ENCODE peak calls at places on chromosome 19, in five cellular contexts. One of them, this sample, is unnamed.

GRCh38 chr19:47839913-47840312 is 18.2 kb downstream of the CRX start:
- DNase-seq in activated T-helper 1 cell treated with Interleukin-2 at 50 U/mL for 16 hours: no peak
- DNase-seq in mucosa of descending colon: no peak
- DNase-seq in tibial artery: no peak
- DNase-seq in H9: peak
- DNase-seq in this sample: peak

GRCh38 chr19:38728752-38729541 is 15.3 kb downstream of the CAPN12 start:
- DNase-seq in activated T-helper 1 cell treated with Interleukin-2 at 50 U/mL for 16 hours: no peak
- DNase-seq in mucosa of descending colon: peak
- DNase-seq in tibial artery: peak
- DNase-seq in H9: no peak
- DNase-seq in this sample: no peak

GRCh38 chr19:13748169-13748884 is 16.0 kb upstream of the MRI1 start:
- DNase-seq in tibial artery: no peak
- DNase-seq in mucosa of descending colon: no peak
- DNase-seq in H9: no peak
- DNase-seq in activated T-helper 1 cell treated with Interleukin-2 at 50 U/mL for 16 hours: no peak
- DNase-seq in this sample: no peak

GRCh38 chr19:38173324-38174041 is 50.5 kb downstream of the DPF1 start:
- DNase-seq in H9: no peak
- DNase-seq in tibial artery: peak
- DNase-seq in activated T-helper 1 cell treated with Interleukin-2 at 50 U/mL for 16 hours: no peak
- DNase-seq in mucosa of descending colon: no peak
- DNase-seq in this sample: peak

GRCh38 chr19:6127716-6128335 is 7.6 kb upstream of the ACSBG2 start:
- DNase-seq in mucosa of descending colon: no peak
- DNase-seq in tibial artery: no peak
- DNase-seq in H9: no peak
- DNase-seq in activated T-helper 1 cell treated with Interleukin-2 at 50 U/mL for 16 hours: no peak
- DNase-seq in this sample: no peak

GRCh38 chr19:7366701-7367420 is 18.1 kb downstream of the ARHGEF18 start:
- DNase-seq in H9: no peak
- DNase-seq in tibial artery: no peak
- DNase-seq in mucosa of descending colon: no peak
- DNase-seq in activated T-helper 1 cell treated with Interleukin-2 at 50 U/mL for 16 hours: no peak
- DNase-seq in this sample: no peak

GRCh38 chr19:1748115-1748702 is 5.1 kb upstream of the ONECUT3 start:
- DNase-seq in mucosa of descending colon: peak
- DNase-seq in activated T-helper 1 cell treated with Interleukin-2 at 50 U/mL for 16 hours: no peak
- DNase-seq in tibial artery: no peak
- DNase-seq in H9: no peak
- DNase-seq in this sample: no peak

GRCh38 chr19:48997972-48998371 is 4.3 kb downstream of the RUVBL2 start:
- DNase-seq in tibial artery: no peak
- DNase-seq in activated T-helper 1 cell treated with Interleukin-2 at 50 U/mL for 16 hours: no peak
- DNase-seq in H9: peak
- DNase-seq in mucosa of descending colon: no peak
- DNase-seq in this sample: peak

GRCh38 chr19:30406220-30406944 is 34.2 kb downstream of the ZNF536 start:
- DNase-seq in activated T-helper 1 cell treated with Interleukin-2 at 50 U/mL for 16 hours: no peak
- DNase-seq in H9: no peak
- DNase-seq in tibial artery: no peak
- DNase-seq in mucosa of descending colon: no peak
- DNase-seq in this sample: no peak

GRCh38 chr19:11699931-11700794 is 38.6 kb downstream of the ZNF823 start:
- DNase-seq in activated T-helper 1 cell treated with Interleukin-2 at 50 U/mL for 16 hours: no peak
- DNase-seq in mucosa of descending colon: no peak
- DNase-seq in H9: no peak
- DNase-seq in tibial artery: no peak
- DNase-seq in this sample: peak

GRCh38 chr19:17078920-17079709 is 3.5 kb downstream of the MYO9B start:
- DNase-seq in H9: no peak
- DNase-seq in activated T-helper 1 cell treated with Interleukin-2 at 50 U/mL for 16 hours: no peak
- DNase-seq in mucosa of descending colon: no peak
- DNase-seq in tibial artery: no peak
- DNase-seq in this sample: peak

GRCh38 chr19:17576758-17577532 is 21.5 kb downstream of the COLGALT1 start:
- DNase-seq in activated T-helper 1 cell treated with Interleukin-2 at 50 U/mL for 16 hours: no peak
- DNase-seq in tibial artery: no peak
- DNase-seq in H9: peak
- DNase-seq in mucosa of descending colon: peak
- DNase-seq in this sample: no peak

GRCh38 chr19:33047422-33047821 is 17.3 kb downstream of the RHPN2 start:
- DNase-seq in mucosa of descending colon: peak
- DNase-seq in tibial artery: no peak
- DNase-seq in activated T-helper 1 cell treated with Interleukin-2 at 50 U/mL for 16 hours: no peak
- DNase-seq in H9: peak
- DNase-seq in this sample: peak

GRCh38 chr19:41426952-41427646 is at the start of gene B3GNT8:
- DNase-seq in activated T-helper 1 cell treated with Interleukin-2 at 50 U/mL for 16 hours: peak
- DNase-seq in H9: peak
- DNase-seq in mucosa of descending colon: peak
- DNase-seq in tibial artery: peak
- DNase-seq in this sample: peak

GRCh38 chr19:55340784-55341147 is 1.1 kb downstream of the KMT5C start:
- DNase-seq in tibial artery: no peak
- DNase-seq in mucosa of descending colon: no peak
- DNase-seq in activated T-helper 1 cell treated with Interleukin-2 at 50 U/mL for 16 hours: no peak
- DNase-seq in H9: peak
- DNase-seq in this sample: peak

GRCh38 chr19:44748426-44749254 is at the start of gene BCL3:
- DNase-seq in activated T-helper 1 cell treated with Interleukin-2 at 50 U/mL for 16 hours: peak
- DNase-seq in tibial artery: peak
- DNase-seq in mucosa of descending colon: peak
- DNase-seq in H9: no peak
- DNase-seq in this sample: peak

GRCh38 chr19:50688766-50689165 is 30.8 kb downstream of the SHANK1 start:
- DNase-seq in mucosa of descending colon: no peak
- DNase-seq in tibial artery: no peak
- DNase-seq in activated T-helper 1 cell treated with Interleukin-2 at 50 U/mL for 16 hours: no peak
- DNase-seq in H9: no peak
- DNase-seq in this sample: no peak

GRCh38 chr19:2089001-2089711 is 7.0 kb downstream of the MOB3A start:
- DNase-seq in mucosa of descending colon: no peak
- DNase-seq in tibial artery: no peak
- DNase-seq in H9: no peak
- DNase-seq in activated T-helper 1 cell treated with Interleukin-2 at 50 U/mL for 16 hours: no peak
- DNase-seq in this sample: no peak

GRCh38 chr19:6022570-6023049 is 44.7 kb upstream of the RANBP3 start:
- DNase-seq in tibial artery: no peak
- DNase-seq in activated T-helper 1 cell treated with Interleukin-2 at 50 U/mL for 16 hours: no peak
- DNase-seq in H9: no peak
- DNase-seq in mucosa of descending colon: no peak
- DNase-seq in this sample: no peak

GRCh38 chr19:1789282-1790020 is 22.6 kb downstream of the ATP8B3 start:
- DNase-seq in H9: no peak
- DNase-seq in mucosa of descending colon: no peak
- DNase-seq in tibial artery: no peak
- DNase-seq in activated T-helper 1 cell treated with Interleukin-2 at 50 U/mL for 16 hours: no peak
- DNase-seq in this sample: no peak

GRCh38 chr19:6856749-6857372 is 30.5 kb upstream of the ADGRE1 start:
- DNase-seq in mucosa of descending colon: no peak
- DNase-seq in H9: no peak
- DNase-seq in activated T-helper 1 cell treated with Interleukin-2 at 50 U/mL for 16 hours: no peak
- DNase-seq in tibial artery: no peak
- DNase-seq in this sample: no peak

GRCh38 chr19:8489591-8490394 is 12.6 kb downstream of the PRAM1 start:
- DNase-seq in tibial artery: no peak
- DNase-seq in mucosa of descending colon: peak
- DNase-seq in H9: peak
- DNase-seq in activated T-helper 1 cell treated with Interleukin-2 at 50 U/mL for 16 hours: no peak
- DNase-seq in this sample: no peak

GRCh38 chr19:20863176-20863575 is 59.9 kb upstream of the ZNF85 start:
- DNase-seq in activated T-helper 1 cell treated with Interleukin-2 at 50 U/mL for 16 hours: no peak
- DNase-seq in tibial artery: no peak
- DNase-seq in H9: no peak
- DNase-seq in mucosa of descending colon: no peak
- DNase-seq in this sample: no peak

This sample was measured in myocyte.